ENCODE peak calls at places on chromosomes 12 and 14, in seven cellular contexts. One of them, this sample, is unnamed.

GRCh38 chr14:75252254-75252837 is 26.3 kb upstream of the FOS start:
- DNase-seq in brain microvascular endothelial cell: no peak
- DNase-seq in RWPE2: peak
- DNase-seq in A549: no peak
- DNase-seq in B cell: no peak
- DNase-seq in GM23338: no peak
- DNase-seq in astrocyte of the cerebellum: no peak
- DNase-seq in this sample: no peak

GRCh38 chr14:94120667-94121335 is 8.6 kb downstream of the IFI27L2 start:
- DNase-seq in GM23338: no peak
- DNase-seq in B cell: no peak
- DNase-seq in RWPE2: peak
- DNase-seq in brain microvascular endothelial cell: peak
- DNase-seq in A549: no peak
- DNase-seq in astrocyte of the cerebellum: peak
- DNase-seq in this sample: no peak

GRCh38 chr14:32980887-32981501 is 42.3 kb downstream of the NPAS3 start:
- DNase-seq in B cell: no peak
- DNase-seq in astrocyte of the cerebellum: no peak
- DNase-seq in GM23338: no peak
- DNase-seq in A549: no peak
- DNase-seq in RWPE2: no peak
- DNase-seq in brain microvascular endothelial cell: no peak
- DNase-seq in this sample: no peak

GRCh38 chr14:67934851-67935250 is 115.3 kb downstream of the RAD51B start:
- DNase-seq in A549: no peak
- DNase-seq in B cell: no peak
- DNase-seq in astrocyte of the cerebellum: no peak
- DNase-seq in brain microvascular endothelial cell: no peak
- DNase-seq in GM23338: peak
- DNase-seq in RWPE2: no peak
- DNase-seq in this sample: no peak

GRCh38 chr14:99657645-99658155 is 12.8 kb downstream of the HHIPL1 start:
- DNase-seq in brain microvascular endothelial cell: no peak
- DNase-seq in astrocyte of the cerebellum: no peak
- DNase-seq in A549: no peak
- DNase-seq in GM23338: no peak
- DNase-seq in RWPE2: no peak
- DNase-seq in B cell: no peak
- DNase-seq in this sample: no peak

GRCh38 chr12:90027041-90027440 is 318.4 kb upstream of the ATP2B1 start:
- DNase-seq in RWPE2: no peak
- DNase-seq in astrocyte of the cerebellum: no peak
- DNase-seq in B cell: no peak
- DNase-seq in A549: no peak
- DNase-seq in brain microvascular endothelial cell: no peak
- DNase-seq in GM23338: no peak
- DNase-seq in this sample: no peak

GRCh38 chr14:41830679-41831078 is 224.0 kb downstream of the LRFN5 start:
- DNase-seq in astrocyte of the cerebellum: no peak
- DNase-seq in GM23338: peak
- DNase-seq in A549: no peak
- DNase-seq in brain microvascular endothelial cell: no peak
- DNase-seq in RWPE2: peak
- DNase-seq in B cell: no peak
- DNase-seq in this sample: no peak

GRCh38 chr12:130672122-130672825 is 43.8 kb downstream of the RIMBP2 start:
- DNase-seq in B cell: no peak
- DNase-seq in RWPE2: no peak
- DNase-seq in GM23338: no peak
- DNase-seq in brain microvascular endothelial cell: no peak
- DNase-seq in astrocyte of the cerebellum: no peak
- DNase-seq in A549: no peak
- DNase-seq in this sample: no peak

GRCh38 chr12:22499445-22499844 is 44.9 kb downstream of the C2CD5 start:
- DNase-seq in GM23338: peak
- DNase-seq in B cell: no peak
- DNase-seq in astrocyte of the cerebellum: no peak
- DNase-seq in A549: no peak
- DNase-seq in brain microvascular endothelial cell: no peak
- DNase-seq in RWPE2: no peak
- DNase-seq in this sample: no peak

GRCh38 chr12:22505826-22506225 is 38.5 kb downstream of the C2CD5 start:
- DNase-seq in GM23338: no peak
- DNase-seq in B cell: no peak
- DNase-seq in RWPE2: no peak
- DNase-seq in astrocyte of the cerebellum: no peak
- DNase-seq in brain microvascular endothelial cell: no peak
- DNase-seq in A549: no peak
- DNase-seq in this sample: no peak

GRCh38 chr12:22494319-22494718 is 50.0 kb downstream of the C2CD5 start:
- DNase-seq in A549: no peak
- DNase-seq in GM23338: no peak
- DNase-seq in brain microvascular endothelial cell: no peak
- DNase-seq in RWPE2: no peak
- DNase-seq in astrocyte of the cerebellum: no peak
- DNase-seq in B cell: no peak
- DNase-seq in this sample: no peak

GRCh38 chr12:22500100-22500499 is 44.2 kb downstream of the C2CD5 start:
- DNase-seq in astrocyte of the cerebellum: no peak
- DNase-seq in brain microvascular endothelial cell: no peak
- DNase-seq in B cell: no peak
- DNase-seq in RWPE2: no peak
- DNase-seq in GM23338: no peak
- DNase-seq in A549: no peak
- DNase-seq in this sample: no peak
- TF ChIP-seq CTCF in astrocyte of the cerebellum: no peak
- TF ChIP-seq CTCF in brain microvascular endothelial cell: no peak
- TF ChIP-seq CTCF in B cell: no peak
- TF ChIP-seq CTCF in RWPE2: no peak
- TF ChIP-seq CTCF in GM23338: no peak
- TF ChIP-seq CTCF in A549: no peak
- TF ChIP-seq CTCF in this sample: no peak

GRCh38 chr14:72523397-72524157 is 370.3 kb downstream of the DPF3 start:
- DNase-seq in GM23338: no peak
- DNase-seq in RWPE2: no peak
- DNase-seq in astrocyte of the cerebellum: no peak
- DNase-seq in brain microvascular endothelial cell: no peak
- DNase-seq in A549: no peak
- DNase-seq in B cell: no peak
- DNase-seq in this sample: no peak

GRCh38 chr14:72522847-72523246 is 371.1 kb downstream of the DPF3 start:
- DNase-seq in A549: no peak
- DNase-seq in brain microvascular endothelial cell: no peak
- DNase-seq in RWPE2: no peak
- DNase-seq in GM23338: no peak
- DNase-seq in astrocyte of the cerebellum: no peak
- DNase-seq in B cell: no peak
- DNase-seq in this sample: no peak

GRCh38 chr14:72524230-72524629 is 369.7 kb downstream of the DPF3 start:
- DNase-seq in astrocyte of the cerebellum: no peak
- DNase-seq in brain microvascular endothelial cell: no peak
- DNase-seq in B cell: no peak
- DNase-seq in A549: no peak
- DNase-seq in GM23338: no peak
- DNase-seq in RWPE2: no peak
- DNase-seq in this sample: no peak

GRCh38 chr14:72527591-72527990 is 366.3 kb downstream of the DPF3 start:
- DNase-seq in B cell: no peak
- DNase-seq in A549: no peak
- DNase-seq in brain microvascular endothelial cell: no peak
- DNase-seq in astrocyte of the cerebellum: no peak
- DNase-seq in GM23338: no peak
- DNase-seq in RWPE2: no peak
- DNase-seq in this sample: no peak

DNA sequence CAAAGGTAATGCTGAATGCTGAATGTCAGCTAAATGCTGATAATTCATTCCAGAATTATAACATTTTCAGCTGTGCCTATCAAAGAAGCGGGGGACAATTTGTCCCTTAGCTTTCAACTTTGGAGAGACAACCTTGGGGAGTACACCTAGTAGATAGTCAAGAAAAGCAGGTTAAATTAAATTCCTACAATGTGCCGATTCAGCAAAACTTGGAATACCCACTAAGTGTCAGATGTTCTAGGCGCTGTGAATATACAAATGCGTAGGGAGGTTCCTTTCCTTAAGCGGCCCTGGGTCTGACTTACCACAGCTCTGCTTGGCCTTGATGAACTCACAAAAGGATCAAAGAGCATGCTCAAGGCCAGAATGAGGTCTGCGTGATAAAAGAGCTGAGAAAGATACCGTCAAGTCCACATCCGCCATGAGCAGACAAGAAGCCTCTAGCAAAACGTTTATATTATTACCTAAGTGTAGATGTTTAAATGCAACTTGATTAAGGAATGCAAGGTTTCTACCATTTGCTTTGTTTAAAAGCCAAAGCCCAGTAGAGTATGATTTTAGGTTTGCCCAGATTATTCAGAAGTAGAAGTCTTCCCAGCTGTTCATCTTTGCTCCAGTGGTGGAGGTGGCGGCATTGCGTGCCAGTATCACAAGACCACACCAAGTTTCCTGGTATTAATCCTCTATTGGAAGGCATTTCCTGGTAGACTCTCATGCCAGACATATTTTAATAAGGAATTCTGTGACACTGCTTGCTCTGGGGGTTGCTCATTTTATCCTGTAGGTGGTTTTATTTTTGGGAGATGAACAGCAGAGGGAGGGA is 368.6 kb downstream of the DPF3 start:
- DNase-seq in A549: no peak
- DNase-seq in RWPE2: no peak
- DNase-seq in astrocyte of the cerebellum: no peak
- DNase-seq in B cell: no peak
- DNase-seq in GM23338: no peak
- DNase-seq in brain microvascular endothelial cell: no peak
- DNase-seq in this sample: no peak
- TF ChIP-seq CTCF in A549: no peak
- TF ChIP-seq CTCF in RWPE2: no peak
- TF ChIP-seq CTCF in astrocyte of the cerebellum: no peak
- TF ChIP-seq CTCF in B cell: no peak
- TF ChIP-seq CTCF in GM23338: no peak
- TF ChIP-seq CTCF in brain microvascular endothelial cell: no peak
- TF ChIP-seq CTCF in this sample: no peak

GRCh38 chr14:104682107-104682593 is 7.3 kb upstream of the INF2 start:
- DNase-seq in GM23338: peak
- DNase-seq in A549: peak
- DNase-seq in RWPE2: no peak
- DNase-seq in astrocyte of the cerebellum: no peak
- DNase-seq in B cell: no peak
- DNase-seq in brain microvascular endothelial cell: no peak
- DNase-seq in this sample: no peak

GRCh38 chr14:104681689-104682074 is 7.7 kb upstream of the INF2 start:
- DNase-seq in B cell: no peak
- DNase-seq in astrocyte of the cerebellum: no peak
- DNase-seq in GM23338: peak
- DNase-seq in A549: peak
- DNase-seq in brain microvascular endothelial cell: peak
- DNase-seq in RWPE2: peak
- DNase-seq in this sample: no peak

GRCh38 chr14:104678901-104679705 is 10.3 kb upstream of the INF2 start:
- DNase-seq in brain microvascular endothelial cell: no peak
- DNase-seq in GM23338: no peak
- DNase-seq in RWPE2: no peak
- DNase-seq in astrocyte of the cerebellum: no peak
- DNase-seq in A549: no peak
- DNase-seq in B cell: no peak
- DNase-seq in this sample: no peak

GRCh38 chr14:104680056-104680805 is 9.2 kb upstream of the INF2 start:
- DNase-seq in A549: peak
- DNase-seq in brain microvascular endothelial cell: peak
- DNase-seq in astrocyte of the cerebellum: no peak
- DNase-seq in GM23338: no peak
- DNase-seq in RWPE2: no peak
- DNase-seq in B cell: no peak
- DNase-seq in this sample: no peak

DNA sequence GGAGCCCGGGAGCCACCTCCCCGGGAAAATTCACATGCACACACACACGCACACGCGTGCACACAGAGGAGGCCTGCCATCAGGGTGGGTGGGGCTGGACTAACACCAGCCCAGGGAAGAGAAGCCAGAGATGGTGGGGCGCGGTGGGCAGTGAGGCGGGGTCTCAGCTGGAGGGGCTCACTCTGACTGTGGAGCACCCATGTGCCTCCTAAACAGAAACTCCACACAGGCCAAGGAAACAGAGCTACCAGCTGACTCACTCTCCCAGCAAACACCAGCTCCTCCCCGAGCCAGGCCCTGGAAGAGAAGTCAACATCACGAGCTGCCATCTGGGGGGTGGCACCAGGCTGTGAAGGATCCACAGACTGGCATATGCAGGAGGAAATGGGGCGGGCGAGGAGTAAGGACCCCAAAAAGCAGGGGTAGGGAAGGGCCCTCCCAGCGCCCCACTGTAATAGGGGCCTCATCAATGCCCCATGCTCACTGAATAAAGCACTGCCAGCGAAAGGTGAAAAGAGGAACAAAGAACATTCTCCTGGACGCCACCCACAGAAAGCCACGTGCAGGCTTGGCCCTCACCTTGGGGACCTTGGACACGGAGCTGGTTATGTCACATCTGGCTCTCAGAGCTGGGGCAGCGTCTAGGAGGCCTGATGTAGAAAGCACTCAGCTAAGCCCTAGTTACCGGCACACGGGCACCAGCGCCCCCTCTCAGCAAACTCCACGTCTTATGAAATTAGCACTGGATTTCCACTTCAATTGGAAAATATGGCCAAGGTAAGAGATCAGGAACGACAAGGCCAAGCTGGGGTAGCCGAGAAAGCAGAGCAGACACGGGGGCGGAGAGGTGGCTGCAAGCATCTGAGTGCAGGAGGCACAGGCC is 8.4 kb upstream of the INF2 start:
- DNase-seq in A549: peak
- DNase-seq in brain microvascular endothelial cell: peak
- DNase-seq in RWPE2: no peak
- DNase-seq in B cell: peak
- DNase-seq in GM23338: no peak
- DNase-seq in astrocyte of the cerebellum: no peak
- DNase-seq in this sample: no peak
- TF ChIP-seq CTCF in A549: peak
- TF ChIP-seq CTCF in brain microvascular endothelial cell: peak
- TF ChIP-seq CTCF in RWPE2: peak
- TF ChIP-seq CTCF in B cell: peak
- TF ChIP-seq CTCF in GM23338: peak
- TF ChIP-seq CTCF in astrocyte of the cerebellum: peak
- TF ChIP-seq CTCF in this sample: no peak

GRCh38 chr12:51534216-51534615 is 56.8 kb upstream of the SCN8A start:
- DNase-seq in brain microvascular endothelial cell: no peak
- DNase-seq in B cell: no peak
- DNase-seq in astrocyte of the cerebellum: no peak
- DNase-seq in A549: no peak
- DNase-seq in RWPE2: no peak
- DNase-seq in GM23338: peak
- DNase-seq in this sample: no peak

GRCh38 chr12:51530208-51530607 is 60.8 kb upstream of the SCN8A start:
- DNase-seq in GM23338: no peak
- DNase-seq in B cell: no peak
- DNase-seq in brain microvascular endothelial cell: no peak
- DNase-seq in RWPE2: no peak
- DNase-seq in astrocyte of the cerebellum: no peak
- DNase-seq in A549: no peak
- DNase-seq in this sample: no peak

GRCh38 chr12:51533799-51534198 is 57.2 kb upstream of the SCN8A start:
- DNase-seq in B cell: no peak
- DNase-seq in GM23338: peak
- DNase-seq in astrocyte of the cerebellum: no peak
- DNase-seq in brain microvascular endothelial cell: no peak
- DNase-seq in RWPE2: no peak
- DNase-seq in A549: no peak
- DNase-seq in this sample: no peak

GRCh38 chr12:51531284-51531981 is 59.6 kb upstream of the SCN8A start:
- DNase-seq in astrocyte of the cerebellum: no peak
- DNase-seq in GM23338: peak
- DNase-seq in brain microvascular endothelial cell: no peak
- DNase-seq in RWPE2: no peak
- DNase-seq in B cell: peak
- DNase-seq in A549: no peak
- DNase-seq in this sample: no peak

GRCh38 chr12:51531982-51532497 is 59.0 kb upstream of the SCN8A start:
- DNase-seq in GM23338: peak
- DNase-seq in B cell: peak
- DNase-seq in astrocyte of the cerebellum: peak
- DNase-seq in RWPE2: no peak
- DNase-seq in brain microvascular endothelial cell: peak
- DNase-seq in A549: peak
- DNase-seq in this sample: peak
- TF ChIP-seq CTCF in GM23338: peak
- TF ChIP-seq CTCF in B cell: peak
- TF ChIP-seq CTCF in astrocyte of the cerebellum: peak
- TF ChIP-seq CTCF in RWPE2: peak
- TF ChIP-seq CTCF in brain microvascular endothelial cell: peak
- TF ChIP-seq CTCF in A549: peak
- TF ChIP-seq CTCF in this sample: peak